ENCODE peak calls at places on chromosome 6, in six cellular contexts. One of them, this sample, is unnamed.
A peak's percentile ranks its signal among the peaks of the same experiment; 100 is the strongest.

GRCh38 chr6:5261545-5262109 is 314 bp downstream of the FARS2 start:
- DNase-seq in NCI-H1930: no peak
- DNase-seq in caudate nucleus: no peak
- DNase-seq in WTC11: no peak
- DNase-seq in T-cell: no peak
- DNase-seq in NB4: no peak
- DNase-seq in this sample: no peak

GRCh38 chr6:41519305-41519747 is 26.9 kb upstream of the FOXP4 start:
- DNase-seq in NCI-H1930: no peak
- DNase-seq in caudate nucleus: no peak
- DNase-seq in WTC11: no peak
- DNase-seq in T-cell: no peak
- DNase-seq in NB4: no peak
- DNase-seq in this sample: no peak

GRCh38 chr6:87742106-87742505 is 40.1 kb upstream of the AKIRIN2 start:
- DNase-seq in NCI-H1930: no peak
- DNase-seq in caudate nucleus: no peak
- DNase-seq in WTC11: no peak
- DNase-seq in T-cell: peak; percentile 31
- DNase-seq in NB4: peak; percentile 22
- DNase-seq in this sample: no peak

GRCh38 chr6:37942606-37943376 is 123.3 kb downstream of the ZFAND3 start:
- DNase-seq in NCI-H1930: no peak
- DNase-seq in caudate nucleus: no peak
- DNase-seq in WTC11: no peak
- DNase-seq in T-cell: no peak
- DNase-seq in NB4: no peak
- DNase-seq in this sample: no peak

GRCh38 chr6:17165383-17165782 is 63.5 kb downstream of the STMND1 start:
- DNase-seq in NCI-H1930: no peak
- DNase-seq in caudate nucleus: no peak
- DNase-seq in WTC11: no peak
- DNase-seq in T-cell: no peak
- DNase-seq in NB4: no peak
- DNase-seq in this sample: no peak

GRCh38 chr6:147000545-147001488 is 203.4 kb upstream of the STXBP5 start:
- DNase-seq in NCI-H1930: no peak
- DNase-seq in caudate nucleus: no peak
- DNase-seq in WTC11: no peak
- DNase-seq in T-cell: no peak
- DNase-seq in NB4: no peak
- DNase-seq in this sample: no peak

GRCh38 chr6:98946877-98947410 is 802 bp downstream of the FBXL4 start:
- DNase-seq in NCI-H1930: no peak
- DNase-seq in caudate nucleus: peak; percentile 4
- DNase-seq in WTC11: no peak
- DNase-seq in T-cell: peak; percentile 56
- DNase-seq in NB4: peak; percentile 49
- DNase-seq in this sample: no peak

GRCh38 chr6:41155132-41155805 is 1.1 kb upstream of the TREML1 start:
- DNase-seq in NCI-H1930: no peak
- DNase-seq in caudate nucleus: no peak
- DNase-seq in WTC11: no peak
- DNase-seq in T-cell: no peak
- DNase-seq in NB4: no peak
- DNase-seq in this sample: no peak

GRCh38 chr6:50843842-50844241 is 25.2 kb downstream of the TFAP2B start:
- DNase-seq in NCI-H1930: no peak
- DNase-seq in caudate nucleus: no peak
- DNase-seq in WTC11: peak; percentile 90
- DNase-seq in T-cell: no peak
- DNase-seq in NB4: no peak
- DNase-seq in this sample: no peak

GRCh38 chr6:227812-228338 is 64.4 kb upstream of the DUSP22 start:
- DNase-seq in NCI-H1930: no peak
- DNase-seq in caudate nucleus: no peak
- DNase-seq in WTC11: no peak
- DNase-seq in T-cell: no peak
- DNase-seq in NB4: no peak
- DNase-seq in this sample: no peak

GRCh38 chr6:122043421-122043820 is 356.0 kb upstream of the HSF2 start:
- DNase-seq in NCI-H1930: no peak
- DNase-seq in caudate nucleus: no peak
- DNase-seq in WTC11: no peak
- DNase-seq in T-cell: no peak
- DNase-seq in NB4: no peak
- DNase-seq in this sample: no peak

GRCh38 chr6:34359438-34360158 is 32.9 kb downstream of the NUDT3 start:
- DNase-seq in NCI-H1930: no peak
- DNase-seq in caudate nucleus: no peak
- DNase-seq in WTC11: no peak
- DNase-seq in T-cell: no peak
- DNase-seq in NB4: no peak
- DNase-seq in this sample: no peak

GRCh38 chr6:38391909-38392614 is 247.7 kb downstream of the BTBD9 start:
- DNase-seq in NCI-H1930: no peak
- DNase-seq in caudate nucleus: no peak
- DNase-seq in WTC11: no peak
- DNase-seq in T-cell: no peak
- DNase-seq in NB4: no peak
- DNase-seq in this sample: no peak

GRCh38 chr6:109009761-109010612 is 84.7 kb downstream of the SESN1 start:
- DNase-seq in NCI-H1930: no peak
- DNase-seq in caudate nucleus: no peak
- DNase-seq in WTC11: no peak
- DNase-seq in T-cell: no peak
- DNase-seq in NB4: no peak
- DNase-seq in this sample: no peak

GRCh38 chr6:26129656-26130055 is 42.4 kb downstream of the HFE start:
- DNase-seq in NCI-H1930: no peak
- DNase-seq in caudate nucleus: no peak
- DNase-seq in WTC11: no peak
- DNase-seq in T-cell: no peak
- DNase-seq in NB4: peak; percentile 24
- DNase-seq in this sample: no peak

GRCh38 chr6:39823187-39823815 is 31.1 kb downstream of the DAAM2 start:
- DNase-seq in NCI-H1930: no peak
- DNase-seq in caudate nucleus: no peak
- DNase-seq in WTC11: no peak
- DNase-seq in T-cell: no peak
- DNase-seq in NB4: no peak
- DNase-seq in this sample: no peak

GRCh38 chr6:47318236-47318974 is 8.7 kb upstream of the TNFRSF21 start:
- DNase-seq in NCI-H1930: no peak
- DNase-seq in caudate nucleus: no peak
- DNase-seq in WTC11: no peak
- DNase-seq in T-cell: no peak
- DNase-seq in NB4: no peak
- DNase-seq in this sample: no peak

GRCh38 chr6:165766457-165766856 is 103.4 kb upstream of the PDE10A start:
- DNase-seq in NCI-H1930: no peak
- DNase-seq in caudate nucleus: no peak
- DNase-seq in WTC11: no peak
- DNase-seq in T-cell: no peak
- DNase-seq in NB4: no peak
- DNase-seq in this sample: no peak

GRCh38 chr6:76861403-76861802 is 601.9 kb downstream of the HTR1B start:
- DNase-seq in NCI-H1930: no peak
- DNase-seq in caudate nucleus: no peak
- DNase-seq in WTC11: peak; percentile 64
- DNase-seq in T-cell: no peak
- DNase-seq in NB4: peak; percentile 28
- DNase-seq in this sample: no peak

GRCh38 chr6:144351338-144351737 is 66.2 kb downstream of the UTRN start:
- DNase-seq in NCI-H1930: no peak
- DNase-seq in caudate nucleus: no peak
- DNase-seq in WTC11: no peak
- DNase-seq in T-cell: no peak
- DNase-seq in NB4: peak; percentile 51
- DNase-seq in this sample: no peak

GRCh38 chr6:3489032-3489757 is 32.3 kb upstream of the SLC22A23 start:
- DNase-seq in NCI-H1930: no peak
- DNase-seq in caudate nucleus: no peak
- DNase-seq in WTC11: no peak
- DNase-seq in T-cell: no peak
- DNase-seq in NB4: no peak
- DNase-seq in this sample: no peak

GRCh38 chr6:27651371-27651732 is 178.4 kb upstream of the ZNF184 start:
- DNase-seq in NCI-H1930: no peak
- DNase-seq in caudate nucleus: no peak
- DNase-seq in WTC11: no peak
- DNase-seq in T-cell: no peak
- DNase-seq in NB4: no peak
- DNase-seq in this sample: no peak

GRCh38 chr6:84623956-84624680 is 140.3 kb downstream of the TBX18 start:
- DNase-seq in NCI-H1930: no peak
- DNase-seq in caudate nucleus: no peak
- DNase-seq in WTC11: no peak
- DNase-seq in T-cell: no peak
- DNase-seq in NB4: no peak
- DNase-seq in this sample: no peak

GRCh38 chr6:170152989-170153388 is 137.9 kb downstream of the DLL1 start:
- DNase-seq in NCI-H1930: no peak
- DNase-seq in caudate nucleus: peak; percentile 26
- DNase-seq in WTC11: peak; percentile 52
- DNase-seq in T-cell: no peak
- DNase-seq in NB4: peak; percentile 65
- DNase-seq in this sample: no peak

GRCh38 chr6:125974214-125974866 is 12.0 kb upstream of the TRMT11 start:
- DNase-seq in NCI-H1930: no peak
- DNase-seq in caudate nucleus: no peak
- DNase-seq in WTC11: no peak
- DNase-seq in T-cell: no peak
- DNase-seq in NB4: peak; percentile 75
- DNase-seq in this sample: peak; percentile 29

GRCh38 chr6:52946301-52946700 is 36.8 kb upstream of the GSTA3 start:
- DNase-seq in NCI-H1930: no peak
- DNase-seq in caudate nucleus: no peak
- DNase-seq in WTC11: no peak
- DNase-seq in T-cell: no peak
- DNase-seq in NB4: no peak
- DNase-seq in this sample: no peak

GRCh38 chr6:42410861-42411260 is 40.9 kb downstream of the TRERF1 start:
- DNase-seq in NCI-H1930: no peak
- DNase-seq in caudate nucleus: no peak
- DNase-seq in WTC11: no peak
- DNase-seq in T-cell: no peak
- DNase-seq in NB4: no peak
- DNase-seq in this sample: no peak

GRCh38 chr6:27873101-27874030 is 38.8 kb downstream of the OR2B2 start:
- DNase-seq in NCI-H1930: peak; percentile 70
- DNase-seq in caudate nucleus: no peak
- DNase-seq in WTC11: peak; percentile 73
- DNase-seq in T-cell: peak; percentile 59
- DNase-seq in NB4: peak; percentile 98
- DNase-seq in this sample: no peak

GRCh38 chr6:84645000-84645399 is 119.4 kb downstream of the TBX18 start:
- DNase-seq in NCI-H1930: no peak
- DNase-seq in caudate nucleus: no peak
- DNase-seq in WTC11: no peak
- DNase-seq in T-cell: no peak
- DNase-seq in NB4: no peak
- DNase-seq in this sample: no peak

GRCh38 chr6:117483645-117484016 is 1.2 kb downstream of the DCBLD1 start:
- DNase-seq in NCI-H1930: no peak
- DNase-seq in caudate nucleus: no peak
- DNase-seq in WTC11: no peak
- DNase-seq in T-cell: no peak
- DNase-seq in NB4: peak; percentile 65
- DNase-seq in this sample: no peak

GRCh38 chr6:42860481-42860880 is 18.9 kb upstream of the RPL7L1 start:
- DNase-seq in NCI-H1930: no peak
- DNase-seq in caudate nucleus: no peak
- DNase-seq in WTC11: no peak
- DNase-seq in T-cell: no peak
- DNase-seq in NB4: no peak
- DNase-seq in this sample: no peak

GRCh38 chr6:82322386-82322785 is 41.2 kb upstream of the TPBG start:
- DNase-seq in NCI-H1930: no peak
- DNase-seq in caudate nucleus: no peak
- DNase-seq in WTC11: no peak
- DNase-seq in T-cell: no peak
- DNase-seq in NB4: no peak
- DNase-seq in this sample: no peak